ENCODE peak calls at places on chromosome 3, in nine cellular contexts. A is HCT116; D is HL-60; Q is transverse colon; W is right cardiac atrium; I is CD8-positive, alpha-beta T cell; U is HepG2; G is stomach; H is thoracic aorta. S is an unnamed sample.

GRCh38 chr3:55143928-55144671 is 216.2 kb upstream of the LRTM1 start:
- DNase-seq in W (no peak), G (no peak), I (no peak), Q (no peak), H (no peak), A (no peak), U (no peak), D (no peak), S (no peak)

GRCh38 chr3:126034481-126035361 is 49.2 kb downstream of the SLC41A3 start:
- DNase-seq in A (no peak), I (no peak), G (peak; percentile 24), W (no peak), D (no peak), Q (no peak), U (no peak), H (no peak), S (no peak)

GRCh38 chr3:108127301-108127988 is 36.6 kb upstream of the CD47 start:
- DNase-seq in G (no peak), Q (peak; percentile 37), U (no peak), H (no peak), I (peak; percentile 57), W (no peak), A (no peak), D (peak; percentile 49), S (no peak)

GRCh38 chr3:100802126-100802525 is 92.8 kb downstream of the TFG start:
- DNase-seq in G (no peak), I (no peak), A (no peak), H (no peak), W (no peak), Q (no peak), D (no peak), U (no peak), S (no peak)

GRCh38 chr3:143604849-143605660 is 243.2 kb downstream of the SLC9A9 start:
- DNase-seq in U (no peak), D (no peak), A (no peak), G (no peak), W (no peak), H (no peak), Q (no peak), I (no peak), S (no peak)

GRCh38 chr3:195194559-195195161 is 76.3 kb downstream of the XXYLT1 start:
- DNase-seq in A (no peak), U (no peak), D (no peak), W (no peak), I (no peak), G (no peak), Q (no peak), H (no peak), S (no peak)

GRCh38 chr3:23959147-23959900 is 14.2 kb downstream of the NR1D2 start:
- DNase-seq in D (no peak), Q (no peak), I (no peak), H (no peak), A (peak; percentile 63), G (no peak), W (no peak), U (peak; percentile 18), S (no peak)

GRCh38 chr3:148084931-148085330 is 612.8 kb upstream of the AGTR1 start:
- DNase-seq in I (no peak), H (no peak), G (no peak), A (no peak), U (no peak), Q (no peak), D (no peak), W (no peak), S (no peak)

GRCh38 chr3:64686446-64686908 is 1.3 kb downstream of the ADAMTS9 start:
- DNase-seq in A (no peak), H (no peak), G (peak; percentile 32), I (no peak), W (no peak), Q (peak; percentile 39), U (peak; percentile 18), D (no peak), S (no peak)

GRCh38 chr3:122094693-122095092 is 39.5 kb downstream of the CD86 start:
- DNase-seq in D (no peak), G (no peak), A (no peak), U (no peak), I (no peak), W (no peak), Q (no peak), H (no peak), S (no peak)

GRCh38 chr3:122094125-122094524 is 39.0 kb downstream of the CD86 start:
- DNase-seq in I (no peak), W (no peak), G (no peak), Q (no peak), H (no peak), U (no peak), A (no peak), D (no peak), S (no peak)

GRCh38 chr3:122088519-122088918 is 33.4 kb downstream of the CD86 start:
- DNase-seq in U (no peak), G (no peak), H (no peak), A (no peak), W (no peak), D (no peak), I (no peak), Q (no peak), S (no peak)

GRCh38 chr3:122092460-122093165 is 37.5 kb downstream of the CD86 start:
- DNase-seq in I (no peak), H (no peak), G (no peak), A (peak; percentile 10), U (no peak), W (peak; percentile 55), Q (peak; percentile 39), D (peak; percentile 24), S (peak; percentile 16)

GRCh38 chr3:122091602-122092006 is 36.4 kb downstream of the CD86 start:
- DNase-seq in U (no peak), D (no peak), I (no peak), A (no peak), G (no peak), W (no peak), H (no peak), Q (no peak), S (no peak)
- H3K27ac ChIP-seq in U (no peak overlapping the region), D (no peak overlapping the region), I (no peak overlapping the region), A (no peak overlapping the region), G (no peak overlapping the region), W (no peak overlapping the region), H (no peak overlapping the region), Q (no peak overlapping the region), S (no peak overlapping the region)

GRCh38 chr3:190380184-190380583 is 7.8 kb upstream of the CLDN16 start:
- DNase-seq in D (no peak), Q (no peak), G (no peak), I (no peak), H (no peak), A (no peak), U (no peak), W (no peak), S (no peak)

GRCh38 chr3:190384241-190384863 is 3.6 kb upstream of the CLDN16 start:
- DNase-seq in I (no peak), H (no peak), G (peak; percentile 49), A (peak; percentile 87), W (no peak), U (peak; percentile 83), Q (peak; percentile 46), D (peak; percentile 78), S (no peak)

GRCh38 chr3:190381356-190381940 is 6.5 kb upstream of the CLDN16 start:
- DNase-seq in H (no peak), I (no peak), D (no peak), Q (no peak), A (no peak), G (no peak), U (no peak), W (no peak), S (no peak)

GRCh38 chr3:190378240-190378891 is 9.6 kb upstream of the CLDN16 start:
- DNase-seq in U (no peak), A (no peak), I (no peak), D (no peak), G (no peak), W (no peak), H (no peak), Q (no peak), S (no peak)

DNA sequence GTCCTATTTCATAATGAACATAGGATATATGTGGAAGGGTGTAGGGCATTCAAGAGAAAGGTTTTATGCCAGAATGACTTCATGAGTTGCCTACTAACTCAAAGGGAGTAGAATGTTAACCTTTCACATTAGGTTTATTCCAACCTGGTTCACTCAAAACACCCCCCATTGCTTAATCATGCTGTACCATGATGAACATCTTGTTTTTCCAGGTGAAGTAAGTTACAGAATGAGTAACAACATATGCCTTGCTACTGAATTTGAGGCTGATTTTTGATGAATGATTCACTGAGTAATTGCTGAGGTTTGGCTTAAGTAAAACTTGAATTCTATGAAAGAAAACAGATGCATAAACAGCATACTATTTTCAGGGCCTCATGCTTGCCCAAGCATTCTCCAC is 5.9 kb upstream of the CLDN16 start:
- DNase-seq in D (no peak), G (no peak), I (no peak), A (no peak), H (no peak), W (no peak), U (no peak), Q (no peak), S (no peak)
- H3K27ac ChIP-seq in D (no peak overlapping the region), G (no peak overlapping the region), I (no peak overlapping the region), A (no peak overlapping the region), H (no peak overlapping the region), W (no peak overlapping the region), U (no peak overlapping the region), Q (no peak overlapping the region), S (no peak overlapping the region)

GRCh38 chr3:53416530-53416929 is 69.2 kb upstream of the DCP1A start:
- DNase-seq in A (no peak), I (no peak), U (no peak), G (no peak), Q (no peak), D (no peak), W (no peak), H (no peak), S (no peak)

GRCh38 chr3:53411371-53411770 is 64.0 kb upstream of the DCP1A start:
- DNase-seq in D (no peak), W (no peak), Q (no peak), G (no peak), H (no peak), I (no peak), A (no peak), U (no peak), S (no peak)

DNA sequence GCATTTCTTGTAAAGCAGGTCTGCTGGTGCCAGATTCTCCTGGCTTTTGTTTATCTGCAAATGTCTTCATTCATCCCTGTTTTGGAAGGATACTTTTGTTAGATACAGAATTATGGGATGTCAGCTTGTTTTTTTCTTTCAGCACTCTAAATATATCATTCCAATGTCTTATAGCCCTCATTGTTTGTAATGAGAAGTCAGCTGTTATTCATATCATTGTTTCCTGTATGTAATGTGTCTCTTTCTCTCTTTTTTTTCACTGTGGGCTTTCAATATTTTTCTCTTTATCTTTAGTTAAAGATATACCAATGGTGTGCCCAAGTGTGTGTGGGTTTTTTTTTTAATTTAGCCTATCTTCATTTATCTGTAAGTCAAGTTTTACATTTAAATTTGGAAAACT is 65.6 kb upstream of the DCP1A start:
- DNase-seq in I (no peak), H (no peak), G (no peak), U (no peak), Q (no peak), W (no peak), D (no peak), A (no peak), S (no peak)
- H3K27ac ChIP-seq in I (no peak overlapping the region), H (no peak overlapping the region), G (no peak overlapping the region), U (no peak overlapping the region), Q (no peak overlapping the region), W (no peak overlapping the region), D (no peak overlapping the region), A (no peak overlapping the region), S (no peak overlapping the region)

DNA sequence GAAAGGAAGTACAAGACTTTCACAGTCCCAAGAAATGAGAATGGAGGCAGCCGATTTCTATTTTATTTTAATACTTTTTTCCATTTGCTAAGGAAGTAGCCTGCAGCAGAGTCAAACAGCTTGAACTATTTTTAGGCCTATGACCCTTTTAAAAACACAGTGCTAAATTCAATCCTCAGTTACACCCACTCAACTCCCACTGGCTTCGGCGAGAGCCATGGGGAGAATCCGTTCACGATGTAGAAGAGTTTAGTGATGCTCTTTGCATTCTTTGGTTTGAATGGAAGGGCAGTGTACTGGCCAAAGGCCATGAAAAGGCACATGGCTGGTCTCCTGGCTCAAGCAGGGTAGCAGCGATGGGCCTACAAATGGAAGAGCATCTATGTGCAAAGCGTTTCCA is 343.5 kb downstream of the FOXP1 start:
- DNase-seq in D (no peak), U (no peak), Q (no peak), H (no peak), G (no peak), A (no peak), W (no peak), I (no peak), S (no peak)
- H3K27ac ChIP-seq in D (no peak overlapping the region), U (no peak overlapping the region), Q (peak overlapping the region; percentile 40), H (peak overlapping the region; percentile 91), G (peak overlapping the region; percentile 4), A (no peak overlapping the region), W (peak overlapping the region; percentile 16), I (no peak overlapping the region), S (peak overlapping the region; percentile 42)